ENCODE peak calls at places on chromosomes 11 and 22, in four cellular contexts. X is heart left ventricle, N is right lobe of liver, B is prostate gland. T is an unnamed sample.

GRCh38 chr11:125404136-125404810 is 91.8 kb downstream of the FEZ1 start:
- DNase-seq in X (no peak), N (no peak), B (no peak), T (no peak)

GRCh38 chr22:19822301-19823117 is 32.2 kb downstream of the GNB1L start:
- DNase-seq in X (no peak), N (peak), B (no peak), T (peak)

GRCh38 chr11:30155428-30155827 is 75.4 kb upstream of the FSHB start:
- DNase-seq in X (no peak), N (no peak), B (no peak), T (no peak)

GRCh38 chr22:26559961-26560575 is 29.9 kb downstream of the TPST2 start:
- DNase-seq in X (no peak), N (no peak), B (no peak), T (no peak)

GRCh38 chr11:128447233-128447632 is 140.1 kb downstream of the ETS1 start:
- DNase-seq in X (no peak), N (no peak), B (no peak), T (no peak)

GRCh38 chr22:20137113-20137512 is 5.5 kb downstream of the ZDHHC8 start:
- DNase-seq in X (no peak), N (no peak), B (no peak), T (no peak)

GRCh38 chr11:113563766-113564165 is 88.6 kb upstream of the DRD2 start:
- DNase-seq in X (no peak), N (no peak), B (no peak), T (no peak)

GRCh38 chr11:20048246-20048645 is 112.0 kb downstream of the DBX1 start:
- DNase-seq in X (no peak), N (no peak), B (no peak), T (no peak)

GRCh38 chr11:120558754-120559431 is 47.3 kb downstream of the GRIK4 start:
- DNase-seq in X (no peak), N (no peak), B (no peak), T (no peak)

GRCh38 chr22:44577391-44578114 is 79.5 kb upstream of the RTL6 start:
- DNase-seq in X (no peak), N (no peak), B (no peak), T (peak)

GRCh38 chr11:1846453-1846932 is 6.4 kb upstream of the LSP1 start:
- DNase-seq in X (no peak), N (peak), B (no peak), T (no peak)
- TF ChIP-seq CTCF in X (no peak), N (no peak), B (no peak), T (no peak)

GRCh38 chr11:57641011-57641410 is 8.7 kb downstream of the YPEL4 start:
- DNase-seq in X (no peak), N (peak), B (no peak), T (no peak)
- H3K4me3 ChIP-seq in X (no peak), N (no peak), B (no peak), T (no peak)

GRCh38 chr11:764322-765024 is 12.8 kb downstream of the GATD1 start:
- DNase-seq in X (no peak), N (no peak), B (no peak), T (peak)
- TF ChIP-seq POLR2A in X (no peak), N (no peak), B (no peak), T (no peak)

GRCh38 chr11:92153542-92153941 is 71.1 kb upstream of the FAT3 start:
- DNase-seq in X (no peak), N (no peak), B (no peak), T (no peak)

GRCh38 chr11:92152245-92152644 is 72.4 kb upstream of the FAT3 start:
- DNase-seq in X (no peak), N (no peak), B (no peak), T (no peak)

GRCh38 chr11:92154611-92155010 is 70.0 kb upstream of the FAT3 start:
- DNase-seq in X (no peak), N (no peak), B (no peak), T (no peak)

GRCh38 chr11:92149996-92150395 is 74.6 kb upstream of the FAT3 start:
- DNase-seq in X (no peak), N (no peak), B (no peak), T (no peak)
- TF ChIP-seq CTCF in X (no peak), N (no peak), B (no peak), T (no peak)

GRCh38 chr11:64036081-64037026 is 623 bp downstream of the FLRT1 start:
- DNase-seq in X (peak), N (no peak), B (no peak), T (no peak)
- H3K4me3 ChIP-seq in X (peak), N (peak), B (peak), T (peak)

DNA sequence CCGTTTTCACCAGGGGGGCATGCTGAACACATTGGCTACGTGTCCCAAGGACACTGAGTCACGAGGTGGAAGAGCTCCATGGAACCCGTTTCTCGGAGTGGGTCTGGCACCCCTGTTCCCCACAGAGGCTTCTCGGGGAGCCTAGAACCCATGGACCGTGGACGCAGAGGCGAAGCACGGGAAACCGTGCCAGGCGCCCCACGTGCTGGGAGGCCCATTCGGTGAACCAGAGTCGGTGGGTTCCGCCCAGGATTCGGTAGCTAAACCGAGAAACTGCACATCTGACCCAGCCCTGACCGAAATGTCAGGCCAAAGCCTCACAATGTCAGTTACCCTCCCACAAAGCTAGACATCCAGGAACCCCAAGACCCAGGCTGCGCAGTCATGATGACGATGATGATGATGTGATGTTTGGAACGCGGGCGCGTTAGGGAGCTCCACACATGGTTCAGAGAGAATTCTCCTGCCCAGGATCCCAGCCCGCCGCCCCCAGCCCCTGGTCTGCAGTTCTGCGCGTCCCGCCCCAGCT is 28.5 kb upstream of the WNT11 start:
- DNase-seq in X (no peak), N (peak), B (no peak), T (peak)
- TF ChIP-seq POLR2A in X (no peak), N (no peak), B (no peak), T (no peak)

DNA sequence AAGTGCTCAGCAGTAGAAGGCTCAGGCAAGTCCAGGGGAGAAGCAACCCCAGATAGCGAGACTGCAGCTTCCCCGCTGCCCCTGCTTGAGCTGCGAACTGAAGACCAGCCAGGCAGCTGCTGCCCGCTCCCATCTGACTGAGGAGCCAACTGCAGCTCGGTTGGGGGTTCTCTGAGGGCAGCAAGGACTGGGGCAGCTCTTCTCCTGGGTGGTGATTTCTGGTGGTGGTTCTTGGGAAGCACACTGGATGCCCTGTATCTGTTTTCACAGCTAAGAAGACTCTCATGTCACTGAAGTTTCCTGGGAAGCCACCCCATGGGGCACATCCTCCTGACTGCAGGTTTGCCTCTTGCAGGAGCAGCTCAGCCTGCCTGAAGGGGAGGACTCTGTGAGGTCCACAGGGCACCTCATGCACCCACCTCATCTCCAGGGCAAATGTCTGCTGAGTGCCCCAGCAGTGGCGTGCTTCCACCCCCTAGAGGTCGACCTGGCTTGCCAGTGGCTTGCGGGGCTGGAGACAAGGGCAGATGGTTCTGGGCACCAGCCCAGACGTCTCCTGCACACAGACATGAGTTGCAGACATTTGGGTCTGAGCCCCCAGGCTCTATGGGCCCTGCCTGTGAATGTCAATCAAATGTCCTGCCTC is 801.1 kb downstream of the BRD1 start:
- DNase-seq in X (no peak), N (peak), B (no peak), T (no peak)
- TF ChIP-seq CTCF in X (no peak), N (no peak), B (no peak), T (no peak)

GRCh38 chr11:65492387-65492636 is 6.5 kb upstream of the MALAT1 start:
- DNase-seq in X (no peak), N (no peak), B (no peak), T (no peak)
- H3K4me3 ChIP-seq in X (no peak), N (no peak), B (no peak), T (no peak)

DNA sequence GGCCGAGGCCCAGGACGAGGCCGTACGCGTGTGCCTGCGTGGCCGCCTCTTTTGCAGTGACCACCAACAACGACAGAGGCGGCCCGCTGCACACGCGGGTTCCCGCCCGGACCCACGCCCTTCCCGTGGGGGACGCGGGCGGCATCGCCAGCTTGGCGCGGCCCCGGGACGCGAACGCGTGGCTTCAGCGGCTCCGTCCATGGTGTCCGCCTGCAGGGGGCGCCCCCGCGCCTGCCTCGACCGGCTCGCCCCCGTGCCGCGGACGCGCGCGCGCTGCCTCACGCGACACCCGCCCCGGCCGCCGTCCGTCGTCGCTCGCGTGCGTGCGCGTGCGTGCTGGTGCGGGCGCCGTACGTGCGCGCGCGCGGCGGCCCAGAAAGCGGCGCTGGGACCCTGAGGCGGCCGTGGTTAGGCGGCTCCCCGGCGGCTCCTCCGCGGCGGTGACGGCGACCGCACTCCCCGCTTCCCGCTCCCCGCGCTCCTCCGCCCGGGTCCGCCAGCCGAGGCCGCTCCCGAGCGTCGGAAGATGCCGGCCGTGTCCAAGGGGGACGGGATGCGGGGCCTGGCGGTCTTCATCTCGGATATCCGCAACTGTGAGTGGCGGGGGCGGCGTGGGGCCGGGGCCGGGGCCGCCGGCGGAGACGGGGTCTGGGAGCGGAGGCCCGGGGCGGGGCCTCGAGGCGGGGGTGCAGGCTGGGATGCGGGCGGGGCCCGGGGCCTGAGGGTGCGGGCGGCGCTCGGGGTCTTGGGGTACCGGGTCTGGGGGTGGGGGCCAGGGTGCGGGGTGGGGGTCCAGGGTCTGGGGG is at the start of gene AP2A2:
- DNase-seq in X (peak), N (peak), B (peak), T (peak)
- TF ChIP-seq POLR2A in X (no peak), N (peak), B (peak), T (no peak)

GRCh38 chr11:112086422-112087191 is at the start of the genes SDHD and TIMM8B:
- DNase-seq in X (peak), N (peak), B (peak), T (peak)
- TF ChIP-seq CTCF in X (no peak), N (peak), B (peak), T (no peak)